ENCODE peak calls at places on chromosomes 6 and 20, in six cellular contexts. One of them, this sample, is unnamed.

GRCh38 chr6:35216832-35217811 is 3.4 kb downstream of the SCUBE3 start:
- DNase-seq in HCT116: no peak
- DNase-seq in esophagus muscularis mucosa: no peak
- DNase-seq in IMR-90: no peak
- DNase-seq in tibial nerve: no peak
- DNase-seq in lower leg skin: no peak
- DNase-seq in this sample: no peak

GRCh38 chr6:117729613-117730012 is 54.3 kb downstream of the NUS1 start:
- DNase-seq in esophagus muscularis mucosa: no peak
- DNase-seq in HCT116: no peak
- DNase-seq in IMR-90: no peak
- DNase-seq in lower leg skin: no peak
- DNase-seq in tibial nerve: no peak
- DNase-seq in this sample: no peak

GRCh38 chr6:106856227-106856874 is 118.2 kb downstream of the CD24 start:
- DNase-seq in esophagus muscularis mucosa: peak
- DNase-seq in tibial nerve: no peak
- DNase-seq in lower leg skin: no peak
- DNase-seq in HCT116: no peak
- DNase-seq in IMR-90: no peak
- DNase-seq in this sample: no peak

GRCh38 chr6:112979830-112980229 is 632.7 kb downstream of the RFPL4B start:
- DNase-seq in HCT116: no peak
- DNase-seq in tibial nerve: no peak
- DNase-seq in IMR-90: no peak
- DNase-seq in esophagus muscularis mucosa: no peak
- DNase-seq in lower leg skin: no peak
- DNase-seq in this sample: no peak

GRCh38 chr6:118896339-118897136 is 2.6 kb downstream of the ASF1A start:
- DNase-seq in tibial nerve: no peak
- DNase-seq in HCT116: peak
- DNase-seq in esophagus muscularis mucosa: no peak
- DNase-seq in IMR-90: peak
- DNase-seq in lower leg skin: no peak
- DNase-seq in this sample: peak

GRCh38 chr6:111944541-111944940 is 71.3 kb upstream of the FYN start:
- DNase-seq in lower leg skin: no peak
- DNase-seq in tibial nerve: no peak
- DNase-seq in HCT116: no peak
- DNase-seq in esophagus muscularis mucosa: no peak
- DNase-seq in IMR-90: no peak
- DNase-seq in this sample: no peak

GRCh38 chr20:56843817-56844216 is 214.7 kb downstream of the TFAP2C start:
- DNase-seq in HCT116: peak
- DNase-seq in lower leg skin: no peak
- DNase-seq in tibial nerve: no peak
- DNase-seq in IMR-90: no peak
- DNase-seq in esophagus muscularis mucosa: no peak
- DNase-seq in this sample: no peak

GRCh38 chr6:124190256-124190655 is 386.6 kb downstream of the NKAIN2 start:
- DNase-seq in lower leg skin: no peak
- DNase-seq in HCT116: no peak
- DNase-seq in esophagus muscularis mucosa: no peak
- DNase-seq in tibial nerve: no peak
- DNase-seq in IMR-90: no peak
- DNase-seq in this sample: no peak

GRCh38 chr6:149881066-149881766 is 16.7 kb downstream of the RAET1E start:
- DNase-seq in HCT116: no peak
- DNase-seq in lower leg skin: no peak
- DNase-seq in esophagus muscularis mucosa: no peak
- DNase-seq in IMR-90: no peak
- DNase-seq in tibial nerve: no peak
- DNase-seq in this sample: no peak

GRCh38 chr6:129849456-129849855 is 11.7 kb downstream of the TMEM244 start:
- DNase-seq in HCT116: peak
- DNase-seq in IMR-90: peak
- DNase-seq in lower leg skin: no peak
- DNase-seq in tibial nerve: no peak
- DNase-seq in esophagus muscularis mucosa: no peak
- DNase-seq in this sample: peak

GRCh38 chr20:38889792-38890496 is 36.3 kb upstream of the FAM83D start:
- DNase-seq in tibial nerve: no peak
- DNase-seq in IMR-90: no peak
- DNase-seq in esophagus muscularis mucosa: no peak
- DNase-seq in HCT116: no peak
- DNase-seq in lower leg skin: no peak
- DNase-seq in this sample: no peak

DNA sequence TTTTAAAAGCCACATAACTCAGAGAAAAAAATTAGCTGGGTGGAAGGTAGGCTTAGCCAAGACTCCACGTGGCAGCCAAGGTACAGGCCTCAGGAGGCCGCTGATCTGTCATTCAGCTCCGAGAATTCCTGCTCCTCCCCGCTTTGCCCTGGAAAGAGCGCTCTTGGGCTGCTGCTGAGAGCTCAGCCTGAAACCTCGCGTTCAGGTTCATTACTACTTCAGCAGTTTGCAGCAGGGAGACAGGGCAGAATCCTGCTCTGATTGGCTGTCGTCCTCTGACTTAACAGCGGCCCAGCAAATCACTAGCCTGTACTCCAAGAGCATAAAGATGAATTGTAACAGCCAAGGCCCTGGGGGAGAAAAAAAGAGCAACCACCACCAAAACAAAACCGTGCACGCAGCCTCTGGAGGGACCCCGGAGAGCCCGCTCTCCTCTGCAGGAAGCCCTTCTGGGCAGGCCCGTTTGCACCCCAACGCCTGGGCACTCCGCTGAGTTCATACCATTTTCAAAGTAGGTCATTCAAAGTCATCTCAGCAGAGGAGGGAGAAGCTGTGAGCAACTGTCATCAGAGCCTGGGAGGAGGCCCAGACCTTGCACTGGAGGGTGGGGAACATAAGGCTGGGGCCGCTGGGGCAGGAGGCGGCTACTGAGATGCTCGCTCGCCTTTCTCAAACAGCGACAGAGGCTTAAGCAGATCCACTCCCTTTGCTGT is 42.2 kb upstream of the ATXN1 start:
- DNase-seq in tibial nerve: no peak
- DNase-seq in lower leg skin: peak
- DNase-seq in IMR-90: peak
- DNase-seq in HCT116: no peak
- DNase-seq in esophagus muscularis mucosa: no peak
- DNase-seq in this sample: no peak
- TF ChIP-seq POLR2A in tibial nerve: no peak
- TF ChIP-seq POLR2A in lower leg skin: no peak
- TF ChIP-seq POLR2A in IMR-90: no peak
- TF ChIP-seq POLR2A in HCT116: no peak
- TF ChIP-seq POLR2A in esophagus muscularis mucosa: no peak
- TF ChIP-seq POLR2A in this sample: no peak

DNA sequence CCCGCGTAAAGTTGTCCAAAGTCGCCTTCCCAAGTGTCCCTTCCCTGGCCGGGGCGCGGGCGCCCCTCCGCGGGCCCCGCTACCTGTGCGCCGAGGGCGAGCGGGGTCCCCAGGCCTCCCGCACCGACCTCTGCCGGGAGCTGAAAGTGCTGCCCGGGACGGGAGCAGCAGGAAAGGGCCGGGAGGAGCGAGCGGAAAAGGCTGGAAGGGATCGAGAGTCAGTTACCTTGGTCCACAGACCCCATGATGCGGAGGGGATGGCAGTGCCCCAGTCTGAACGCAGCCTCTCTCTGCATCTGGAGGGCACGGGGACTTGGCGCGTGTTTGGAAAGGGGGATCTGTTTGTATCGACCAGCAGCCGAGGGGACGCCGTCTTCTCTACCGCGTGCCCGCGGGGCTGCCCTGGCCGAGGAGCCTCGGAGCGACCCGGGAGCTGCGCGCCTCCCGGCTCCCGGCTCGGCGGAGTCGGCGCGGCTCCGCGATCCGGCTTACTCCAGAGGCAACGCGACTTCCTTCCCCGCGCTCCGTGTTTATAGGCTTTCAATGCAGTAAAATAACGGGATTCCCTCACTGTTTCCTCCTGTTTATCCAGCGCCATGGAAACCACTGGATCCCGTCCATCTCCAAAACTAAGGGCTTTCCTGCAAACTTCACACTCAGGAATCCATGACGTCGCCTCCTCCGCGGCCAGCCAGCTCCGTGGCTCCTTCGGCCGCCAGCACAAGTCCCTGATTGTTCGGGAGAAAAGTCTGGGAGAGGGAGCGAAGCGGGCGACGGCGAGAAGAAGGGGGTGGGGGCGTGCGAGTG is 20.0 kb upstream of the NFATC2 start:
- DNase-seq in lower leg skin: peak
- DNase-seq in HCT116: peak
- DNase-seq in esophagus muscularis mucosa: peak
- DNase-seq in tibial nerve: peak
- DNase-seq in IMR-90: peak
- DNase-seq in this sample: peak
- TF ChIP-seq POLR2A in lower leg skin: no peak
- TF ChIP-seq POLR2A in HCT116: no peak
- TF ChIP-seq POLR2A in esophagus muscularis mucosa: no peak
- TF ChIP-seq POLR2A in tibial nerve: peak
- TF ChIP-seq POLR2A in IMR-90: peak
- TF ChIP-seq POLR2A in this sample: no peak

GRCh38 chr20:4038047-4038459 is 22.7 kb upstream of the RNF24 start:
- DNase-seq in IMR-90: peak
- DNase-seq in esophagus muscularis mucosa: no peak
- DNase-seq in lower leg skin: peak
- DNase-seq in HCT116: no peak
- DNase-seq in tibial nerve: peak
- DNase-seq in this sample: peak

GRCh38 chr20:4043329-4043728 is 28.0 kb upstream of the RNF24 start:
- DNase-seq in lower leg skin: no peak
- DNase-seq in tibial nerve: no peak
- DNase-seq in IMR-90: no peak
- DNase-seq in HCT116: no peak
- DNase-seq in esophagus muscularis mucosa: no peak
- DNase-seq in this sample: no peak

GRCh38 chr20:4041748-4042411 is 26.5 kb upstream of the RNF24 start:
- DNase-seq in IMR-90: peak
- DNase-seq in lower leg skin: peak
- DNase-seq in esophagus muscularis mucosa: no peak
- DNase-seq in tibial nerve: peak
- DNase-seq in HCT116: peak
- DNase-seq in this sample: peak

GRCh38 chr20:4038676-4039075 is 23.3 kb upstream of the RNF24 start:
- DNase-seq in esophagus muscularis mucosa: no peak
- DNase-seq in HCT116: no peak
- DNase-seq in lower leg skin: no peak
- DNase-seq in IMR-90: no peak
- DNase-seq in tibial nerve: no peak
- DNase-seq in this sample: no peak

DNA sequence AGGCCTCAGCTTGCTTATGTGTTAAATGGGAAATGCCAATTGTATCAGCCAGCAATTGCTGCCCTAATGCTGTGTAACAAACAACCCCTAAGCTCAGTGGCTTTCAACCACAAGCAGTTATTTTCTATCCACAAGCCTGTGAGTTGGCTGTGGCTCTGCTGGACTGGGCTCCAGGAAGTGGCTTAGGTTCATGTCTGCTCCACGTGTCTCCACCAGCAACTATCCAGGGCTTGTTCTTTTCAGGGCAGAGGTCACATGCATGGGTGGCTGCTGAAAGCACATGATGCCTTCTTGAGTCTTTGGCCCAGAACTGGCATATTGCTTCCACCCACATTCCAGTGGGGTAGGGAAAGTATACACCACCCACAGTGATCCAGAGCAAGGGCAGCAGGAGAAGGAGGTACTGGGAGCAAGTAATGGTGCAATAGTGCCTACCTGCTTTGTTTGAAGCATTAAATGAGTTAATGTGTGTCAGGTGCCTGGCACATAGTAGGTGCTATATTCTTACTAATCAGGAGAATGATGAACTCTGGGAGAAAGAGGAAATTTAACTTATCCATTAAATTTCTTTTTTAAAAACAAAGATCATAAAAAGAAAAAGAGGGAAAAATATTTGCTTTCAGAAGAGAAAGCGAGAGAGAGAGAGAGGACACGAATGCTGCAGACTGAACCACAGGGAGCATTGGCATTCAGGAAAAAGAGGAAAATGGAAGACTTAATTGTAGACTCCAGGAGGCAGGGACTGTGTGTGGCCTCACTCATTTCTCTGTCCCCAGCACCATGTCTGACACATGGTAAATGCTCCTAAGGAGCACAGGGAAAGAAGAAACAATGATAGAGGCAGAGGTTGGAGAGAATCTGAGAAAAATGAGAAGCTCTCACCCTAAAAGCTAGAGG is 25.2 kb upstream of the RNF24 start:
- DNase-seq in lower leg skin: no peak
- DNase-seq in IMR-90: no peak
- DNase-seq in tibial nerve: no peak
- DNase-seq in esophagus muscularis mucosa: no peak
- DNase-seq in HCT116: no peak
- DNase-seq in this sample: no peak
- TF ChIP-seq POLR2A in lower leg skin: no peak
- TF ChIP-seq POLR2A in IMR-90: no peak
- TF ChIP-seq POLR2A in tibial nerve: no peak
- TF ChIP-seq POLR2A in esophagus muscularis mucosa: no peak
- TF ChIP-seq POLR2A in HCT116: no peak
- TF ChIP-seq POLR2A in this sample: no peak

GRCh38 chr20:37394543-37395410 is 48.8 kb downstream of the SRC start:
- DNase-seq in HCT116: no peak
- DNase-seq in IMR-90: no peak
- DNase-seq in lower leg skin: no peak
- DNase-seq in esophagus muscularis mucosa: no peak
- DNase-seq in tibial nerve: no peak
- DNase-seq in this sample: no peak
- TF ChIP-seq POLR2A in HCT116: no peak
- TF ChIP-seq POLR2A in IMR-90: no peak
- TF ChIP-seq POLR2A in lower leg skin: no peak
- TF ChIP-seq POLR2A in esophagus muscularis mucosa: no peak
- TF ChIP-seq POLR2A in tibial nerve: no peak
- TF ChIP-seq POLR2A in this sample: no peak

DNA sequence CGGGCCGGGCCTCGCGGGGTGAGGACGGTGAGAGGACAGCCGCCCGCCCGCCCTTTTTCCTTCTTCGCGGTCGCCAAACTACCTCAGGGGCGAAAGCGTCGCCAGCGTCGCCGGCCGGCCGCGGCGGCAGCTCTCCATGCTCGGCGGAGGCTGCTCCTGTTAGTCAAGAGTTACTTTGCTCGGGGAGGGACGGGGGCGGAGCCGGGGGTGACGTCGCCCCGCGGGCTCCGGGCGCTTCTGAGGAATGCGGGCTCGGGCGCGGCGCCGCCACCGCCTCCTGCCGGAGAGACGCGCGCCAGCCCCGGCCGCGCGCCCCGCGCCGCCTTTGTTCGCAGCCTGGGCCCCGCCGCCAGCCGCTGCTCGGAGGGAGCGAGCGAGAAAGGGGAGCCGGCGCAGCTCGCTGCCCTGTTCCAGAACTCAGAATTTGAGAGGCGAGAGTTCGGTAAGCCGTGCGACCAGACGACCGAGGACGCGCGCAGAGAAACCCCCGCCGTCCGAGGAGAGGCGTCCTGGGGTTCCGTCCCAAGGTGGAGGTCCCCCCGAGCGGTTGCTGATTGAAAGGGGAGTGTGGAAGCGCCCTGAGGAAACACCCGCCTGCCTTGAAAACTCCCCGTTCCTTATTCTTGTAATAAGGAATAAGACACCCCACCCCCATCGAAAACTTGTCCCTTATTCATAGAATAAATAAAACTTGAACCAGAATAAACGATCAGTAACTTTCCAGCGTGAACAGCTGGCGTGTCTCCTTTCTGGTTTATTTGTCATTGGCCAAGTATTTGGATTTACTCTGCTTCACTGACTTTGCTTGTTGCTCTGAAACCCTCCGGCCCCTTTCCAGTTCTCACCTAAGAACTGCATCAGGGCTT is at the start of gene PTPRK:
- DNase-seq in tibial nerve: peak
- DNase-seq in HCT116: peak
- DNase-seq in lower leg skin: peak
- DNase-seq in IMR-90: peak
- DNase-seq in esophagus muscularis mucosa: peak
- DNase-seq in this sample: peak
- TF ChIP-seq POLR2A in tibial nerve: peak
- TF ChIP-seq POLR2A in HCT116: peak
- TF ChIP-seq POLR2A in lower leg skin: peak
- TF ChIP-seq POLR2A in IMR-90: peak
- TF ChIP-seq POLR2A in esophagus muscularis mucosa: peak
- TF ChIP-seq POLR2A in this sample: peak